ENCODE peak calls at places on chromosome 19, in five cellular contexts. N, B, C, Z and U are unnamed samples.

GRCh38 chr19:54454781-54455675 is 6.0 kb downstream of the LENG8 start:
- DNase-seq in N (no peak), B (no peak), C (no peak), Z (peak; percentile 67), U (no peak)

GRCh38 chr19:55578761-55579747 is 1.6 kb downstream of the ZNF579 start:
- DNase-seq in N (no peak), B (no peak), C (no peak), Z (peak; percentile 83), U (no peak)

GRCh38 chr19:55131421-55131820 is 14.0 kb upstream of the PPP1R12C start:
- DNase-seq in N (no peak), B (no peak), C (no peak), Z (no peak), U (no peak)

GRCh38 chr19:13104848-13105646 is 2.4 kb upstream of the LYL1 start:
- DNase-seq in N (no peak), B (peak; percentile 84), C (no peak), Z (no peak), U (no peak)

GRCh38 chr19:570315-570714 is 2.1 kb upstream of the BSG start:
- DNase-seq in N (no peak), B (no peak), C (no peak), Z (no peak), U (no peak)

GRCh38 chr19:21321996-21322395 is 7.2 kb downstream of the ZNF708 start:
- DNase-seq in N (no peak), B (no peak), C (no peak), Z (no peak), U (no peak)

GRCh38 chr19:33064117-33064777 is 441 bp downstream of the RHPN2 start:
- DNase-seq in N (peak; percentile 16), B (peak; percentile 66), C (no peak), Z (no peak), U (no peak)

GRCh38 chr19:47523473-47523872 is 8.6 kb upstream of the NAPA start:
- DNase-seq in N (no peak), B (no peak), C (no peak), Z (no peak), U (no peak)

GRCh38 chr19:19137556-19138109 is 645 bp downstream of the TMEM161A start:
- DNase-seq in N (no peak), B (peak; percentile 54), C (no peak), Z (no peak), U (no peak)

GRCh38 chr19:35300340-35300649 is 8.3 kb downstream of the MAG start:
- DNase-seq in N (no peak), B (no peak), C (no peak), Z (no peak), U (no peak)

GRCh38 chr19:13920940-13921744 is 15.1 kb downstream of the CC2D1A start:
- DNase-seq in N (no peak), B (peak; percentile 90), C (peak; percentile 41), Z (no peak), U (peak; percentile 21)

GRCh38 chr19:23070353-23070781 is 46.5 kb upstream of the ZNF730 start:
- DNase-seq in N (no peak), B (no peak), C (no peak), Z (no peak), U (no peak)

GRCh38 chr19:18233224-18233825 is 7.1 kb upstream of the PDE4C start:
- DNase-seq in N (peak; percentile 77), B (peak; percentile 80), C (peak; percentile 50), Z (peak; percentile 89), U (peak; percentile 37)

GRCh38 chr19:38513762-38514167 is 80.3 kb downstream of the RYR1 start:
- DNase-seq in N (no peak), B (peak; percentile 58), C (no peak), Z (no peak), U (no peak)

GRCh38 chr19:30708416-30708815 is 336.2 kb downstream of the ZNF536 start:
- DNase-seq in N (no peak), B (no peak), C (no peak), Z (no peak), U (no peak)

GRCh38 chr19:21604941-21605548 is 99.6 kb downstream of the ZNF429 start:
- DNase-seq in N (no peak), B (peak; percentile 53), C (no peak), Z (no peak), U (no peak)

GRCh38 chr19:17779281-17779930 is 15.5 kb upstream of the B3GNT3 start:
- DNase-seq in N (no peak), B (no peak), C (peak; percentile 94), Z (peak; percentile 92), U (peak; percentile 42)

GRCh38 chr19:24000656-24001055 is 86.0 kb downstream of the ZNF726 start:
- DNase-seq in N (no peak), B (no peak), C (no peak), Z (no peak), U (no peak)

GRCh38 chr19:45716314-45717130 is 14.2 kb downstream of the FBXO46 start:
- DNase-seq in N (no peak), B (peak; percentile 54), C (no peak), Z (no peak), U (no peak)

GRCh38 chr19:41977916-41978315 is 16.1 kb downstream of the ATP1A3 start:
- DNase-seq in N (no peak), B (no peak), C (no peak), Z (peak; percentile 73), U (no peak)

GRCh38 chr19:11986754-11987153 is 21.9 kb downstream of the ZNF763 start:
- DNase-seq in N (no peak), B (no peak), C (no peak), Z (no peak), U (no peak)

GRCh38 chr19:51460164-51460992 is 2.1 kb upstream of the SIGLEC8 start:
- DNase-seq in N (no peak), B (peak; percentile 71), C (no peak), Z (peak; percentile 66), U (no peak)

GRCh38 chr19:42140125-42140754 is 8.0 kb upstream of the POU2F2 start:
- DNase-seq in N (peak; percentile 89), B (peak; percentile 44), C (peak; percentile 52), Z (peak; percentile 87), U (no peak)

GRCh38 chr19:11984986-11985385 is 20.1 kb downstream of the ZNF763 start:
- DNase-seq in N (no peak), B (peak; percentile 82), C (no peak), Z (no peak), U (no peak)

GRCh38 chr19:36210497-36210896 is 4.0 kb downstream of the ZNF565 start:
- DNase-seq in N (no peak), B (no peak), C (no peak), Z (peak; percentile 42), U (no peak)

GRCh38 chr19:3721131-3721899 is 13.1 kb downstream of the TJP3 start:
- DNase-seq in N (peak; percentile 97), B (peak; percentile 94), C (peak; percentile 66), Z (peak; percentile 93), U (peak; percentile 58)

GRCh38 chr19:29714953-29715694 is at the start of gene C19orf12:
- DNase-seq in N (peak; percentile 57), B (peak; percentile 88), C (peak; percentile 56), Z (peak; percentile 95), U (peak; percentile 58)

GRCh38 chr19:48443731-48444128 is 2.1 kb upstream of the GRWD1 start:
- DNase-seq in N (no peak), B (no peak), C (no peak), Z (no peak), U (no peak)

GRCh38 chr19:15421136-15421535 is 2.3 kb upstream of the AKAP8L start:
- DNase-seq in N (no peak), B (no peak), C (no peak), Z (no peak), U (no peak)

GRCh38 chr19:34436716-34437115 is 8.5 kb downstream of the UBA2 start:
- DNase-seq in N (no peak), B (no peak), C (no peak), Z (no peak), U (no peak)

GRCh38 chr19:4556574-4557185 is 2.8 kb downstream of the SEMA6B start:
- DNase-seq in N (no peak), B (peak; percentile 88), C (no peak), Z (no peak), U (no peak)